ENCODE peak calls at places on chromosomes 2 and 18, in six cellular contexts. One of them, this sample, is unnamed.

GRCh38 chr2:100104718-100105677 is 37.4 kb downstream of the AFF3 start:
- DNase-seq in GM04504: no peak
- DNase-seq in caudate nucleus: no peak
- DNase-seq in SHP77: no peak
- DNase-seq in NCI-H345: peak; percentile 65
- DNase-seq in endothelial cell of umbilical vein: no peak
- DNase-seq in this sample: no peak

GRCh38 chr18:59008302-59008974 is 131.2 kb upstream of the SEC11C start:
- DNase-seq in GM04504: no peak
- DNase-seq in caudate nucleus: no peak
- DNase-seq in SHP77: no peak
- DNase-seq in NCI-H345: no peak
- DNase-seq in endothelial cell of umbilical vein: no peak
- DNase-seq in this sample: no peak

GRCh38 chr2:237475704-237476107 is 11.3 kb upstream of the MLPH start:
- DNase-seq in GM04504: no peak
- DNase-seq in caudate nucleus: no peak
- DNase-seq in SHP77: peak; percentile 22
- DNase-seq in NCI-H345: peak; percentile 47
- DNase-seq in endothelial cell of umbilical vein: peak; percentile 11
- DNase-seq in this sample: no peak

GRCh38 chr2:204585930-204586329 is 40.7 kb downstream of the PARD3B start:
- DNase-seq in GM04504: no peak
- DNase-seq in caudate nucleus: no peak
- DNase-seq in SHP77: no peak
- DNase-seq in NCI-H345: no peak
- DNase-seq in endothelial cell of umbilical vein: no peak
- DNase-seq in this sample: no peak

GRCh38 chr2:158131919-158132566 is 30.4 kb downstream of the UPP2 start:
- DNase-seq in GM04504: no peak
- DNase-seq in caudate nucleus: no peak
- DNase-seq in SHP77: no peak
- DNase-seq in NCI-H345: no peak
- DNase-seq in endothelial cell of umbilical vein: no peak
- DNase-seq in this sample: peak; percentile 14

GRCh38 chr2:100513650-100514049 is 43.4 kb downstream of the NMS start:
- DNase-seq in GM04504: no peak
- DNase-seq in caudate nucleus: no peak
- DNase-seq in SHP77: no peak
- DNase-seq in NCI-H345: no peak
- DNase-seq in endothelial cell of umbilical vein: no peak
- DNase-seq in this sample: no peak

GRCh38 chr2:158502984-158503383 is 46.2 kb downstream of the PKP4 start:
- DNase-seq in GM04504: peak; percentile 87
- DNase-seq in caudate nucleus: no peak
- DNase-seq in SHP77: no peak
- DNase-seq in NCI-H345: no peak
- DNase-seq in endothelial cell of umbilical vein: peak; percentile 22
- DNase-seq in this sample: no peak

GRCh38 chr2:8134105-8134903 is 547.6 kb upstream of the ID2 start:
- DNase-seq in GM04504: no peak
- DNase-seq in caudate nucleus: no peak
- DNase-seq in SHP77: peak; percentile 90
- DNase-seq in NCI-H345: peak; percentile 75
- DNase-seq in endothelial cell of umbilical vein: peak; percentile 10
- DNase-seq in this sample: no peak

This sample was measured in D721Med.